ENCODE peak calls at places on chromosomes 1 and 21, in four cellular contexts. One of them, this sample, is unnamed.

GRCh38 chr1:235857756-235858155 is 8.9 kb downstream of the LYST start:
- DNase-seq in GF-D8: no peak
- DNase-seq in activated effector memory CD4-positive, alpha-beta T cell treated with Interleukin-2 at 50 U/mL for 16 hours: no peak
- DNase-seq in HS-27A: no peak
- DNase-seq in this sample: no peak

GRCh38 chr1:226403522-226404034 is 4.3 kb downstream of the PARP1 start:
- DNase-seq in GF-D8: no peak
- DNase-seq in HS-27A: no peak
- DNase-seq in activated effector memory CD4-positive, alpha-beta T cell treated with Interleukin-2 at 50 U/mL for 16 hours: no peak
- DNase-seq in this sample: peak; percentile 12

GRCh38 chr1:19032701-19033515 is 76.4 kb upstream of the IFFO2 start:
- DNase-seq in activated effector memory CD4-positive, alpha-beta T cell treated with Interleukin-2 at 50 U/mL for 16 hours: no peak
- DNase-seq in HS-27A: no peak
- DNase-seq in GF-D8: no peak
- DNase-seq in this sample: no peak

GRCh38 chr21:38321568-38321967 is 64.8 kb downstream of the KCNJ15 start:
- DNase-seq in HS-27A: no peak
- DNase-seq in activated effector memory CD4-positive, alpha-beta T cell treated with Interleukin-2 at 50 U/mL for 16 hours: no peak
- DNase-seq in GF-D8: no peak
- DNase-seq in this sample: no peak

GRCh38 chr1:1554926-1555915 is 14.8 kb upstream of the TMEM240 start:
- DNase-seq in HS-27A: no peak
- DNase-seq in GF-D8: no peak
- DNase-seq in activated effector memory CD4-positive, alpha-beta T cell treated with Interleukin-2 at 50 U/mL for 16 hours: no peak
- DNase-seq in this sample: no peak

GRCh38 chr1:78511334-78511733 is 20.6 kb downstream of the PTGFR start:
- DNase-seq in GF-D8: no peak
- DNase-seq in activated effector memory CD4-positive, alpha-beta T cell treated with Interleukin-2 at 50 U/mL for 16 hours: no peak
- DNase-seq in HS-27A: no peak
- DNase-seq in this sample: no peak

GRCh38 chr1:180597520-180597919 is 34.3 kb upstream of the XPR1 start:
- DNase-seq in HS-27A: no peak
- DNase-seq in activated effector memory CD4-positive, alpha-beta T cell treated with Interleukin-2 at 50 U/mL for 16 hours: no peak
- DNase-seq in GF-D8: no peak
- DNase-seq in this sample: no peak

GRCh38 chr1:219958875-219959417 is 30.6 kb upstream of the SLC30A10 start:
- DNase-seq in HS-27A: no peak
- DNase-seq in GF-D8: no peak
- DNase-seq in activated effector memory CD4-positive, alpha-beta T cell treated with Interleukin-2 at 50 U/mL for 16 hours: no peak
- DNase-seq in this sample: no peak

GRCh38 chr21:43811262-43812105 is 22.1 kb downstream of the RRP1 start:
- DNase-seq in HS-27A: no peak
- DNase-seq in activated effector memory CD4-positive, alpha-beta T cell treated with Interleukin-2 at 50 U/mL for 16 hours: no peak
- DNase-seq in GF-D8: no peak
- DNase-seq in this sample: no peak